ENCODE peak calls at places on chromosomes 13 and 19, in nine cellular contexts. W, V, T, X, I, O, L, K and H are unnamed samples.
A peak's percentile ranks its signal among the peaks of the same experiment; 100 is the strongest.

GRCh38 chr13:63024458-63024857 is 1608.8 kb upstream of the PCDH20 start:
- DNase-seq in W (no peak), V (no peak), T (no peak), X (no peak), I (no peak), O (no peak), L (no peak), K (no peak), H (no peak)

GRCh38 chr19:56942749-56943148 is 102.2 kb upstream of the PEG3 start:
- DNase-seq in W (no peak), V (no peak), T (no peak), X (no peak), I (no peak), O (no peak), L (peak; percentile 8), K (peak; percentile 19), H (no peak)

GRCh38 chr19:401836-402535 is 7.0 kb downstream of the C2CD4C start:
- DNase-seq in W (no peak), V (no peak), T (no peak), X (no peak), I (no peak), O (no peak), L (no peak), K (no peak), H (no peak)

GRCh38 chr13:33383724-33384577 is 98.4 kb upstream of the STARD13 start:
- DNase-seq in W (no peak), V (no peak), T (no peak), X (no peak), I (no peak), O (no peak), L (no peak), K (no peak), H (no peak)

GRCh38 chr19:14553042-14553938 is 18.6 kb downstream of the NDUFB7 start:
- DNase-seq in W (no peak), V (no peak), T (no peak), X (no peak), I (no peak), O (no peak), L (no peak), K (no peak), H (no peak)

GRCh38 chr13:114140909-114141255 is 8.5 kb upstream of the RASA3 start:
- DNase-seq in W (no peak), V (no peak), T (no peak), X (no peak), I (no peak), O (no peak), L (no peak), K (no peak), H (no peak)

GRCh38 chr13:36858285-36858684 is 39.3 kb downstream of the RFXAP start:
- DNase-seq in W (peak; percentile 35), V (no peak), T (no peak), X (peak; percentile 12), I (no peak), O (peak; percentile 41), L (no peak), K (no peak), H (no peak)

GRCh38 chr13:32538621-32539246 is at the start of gene N4BP2L2:
- DNase-seq in W (peak; percentile 99), V (peak; percentile 91), T (peak; percentile 80), X (peak; percentile 83), I (peak; percentile 78), O (peak; percentile 96), L (peak; percentile 97), K (peak; percentile 72), H (peak; percentile 89)

GRCh38 chr13:96000069-96000468 is 53.1 kb downstream of the UGGT2 start:
- DNase-seq in W (no peak), V (no peak), T (no peak), X (no peak), I (no peak), O (no peak), L (no peak), K (no peak), H (no peak)

GRCh38 chr19:17830567-17831418 is 9.5 kb upstream of the INSL3 start:
- DNase-seq in W (no peak), V (peak; percentile 55), T (peak; percentile 94), X (peak; percentile 68), I (peak; percentile 39), O (peak; percentile 61), L (peak; percentile 39), K (no peak), H (no peak)

GRCh38 chr19:4030981-4031380 is 23.4 kb downstream of the PIAS4 start:
- DNase-seq in W (no peak), V (no peak), T (no peak), X (no peak), I (no peak), O (no peak), L (no peak), K (no peak), H (no peak)

GRCh38 chr19:1278713-1279112 is 3.4 kb downstream of the FAM174C start:
- DNase-seq in W (no peak), V (no peak), T (no peak), X (no peak), I (no peak), O (no peak), L (no peak), K (no peak), H (no peak)

GRCh38 chr13:65378484-65378883 is 1851.7 kb downstream of the PCDH9 start:
- DNase-seq in W (no peak), V (no peak), T (no peak), X (no peak), I (no peak), O (no peak), L (no peak), K (no peak), H (no peak)

GRCh38 chr19:45474941-45475516 is 7.2 kb downstream of the FOSB start:
- DNase-seq in W (no peak), V (no peak), T (no peak), X (no peak), I (no peak), O (no peak), L (no peak), K (no peak), H (no peak)